ENCODE peak calls at places on chromosomes 5 and 9, in six cellular contexts. A is neuronal stem cell, U is IMR-90, K is mesendoderm, V is mesenchymal stem cell, F is H1. H is an unnamed sample.
A peak's percentile ranks its signal among the peaks of the same experiment; 100 is the strongest.

GRCh38 chr9:125812403-125812802 is 65.2 kb downstream of the PBX3 start:
- DNase-seq in A (no peak), U (no peak), K (no peak), V (no peak), F (no peak), H (no peak)

GRCh38 chr9:23342296-23342695 is 483.7 kb downstream of the ELAVL2 start:
- DNase-seq in A (no peak), U (no peak), K (no peak), V (peak; percentile 79), F (no peak), H (peak; percentile 52)

GRCh38 chr5:40676643-40677333 is 2.9 kb upstream of the PTGER4 start:
- DNase-seq in A (no peak), U (peak; percentile 87), K (peak; percentile 48), V (peak; percentile 59), F (no peak), H (no peak)

GRCh38 chr9:7974335-7975005 is 174.9 kb upstream of the DMAC1 start:
- DNase-seq in A (no peak), U (no peak), K (no peak), V (no peak), F (no peak), H (no peak)

GRCh38 chr5:1553642-1554409 is 30.1 kb upstream of the LPCAT1 start:
- DNase-seq in A (no peak), U (no peak), K (no peak), V (no peak), F (peak; percentile 38), H (no peak)

GRCh38 chr5:119274024-119274766 is 81.6 kb upstream of the TNFAIP8 start:
- DNase-seq in A (no peak), U (peak; percentile 35), K (peak; percentile 84), V (no peak), F (no peak), H (peak; percentile 99)

GRCh38 chr5:157236423-157236822 is 29.5 kb upstream of the CYFIP2 start:
- DNase-seq in A (no peak), U (no peak), K (no peak), V (no peak), F (no peak), H (no peak)

GRCh38 chr9:126334626-126335621 is 8.3 kb downstream of the MVB12B start:
- DNase-seq in A (no peak), U (peak; percentile 33), K (no peak), V (no peak), F (no peak), H (peak; percentile 89)

GRCh38 chr5:68435611-68436010 is 220.1 kb downstream of the PIK3R1 start:
- DNase-seq in A (no peak), U (no peak), K (no peak), V (no peak), F (no peak), H (no peak)

GRCh38 chr5:88659529-88660325 is 223.3 kb downstream of the MEF2C start:
- DNase-seq in A (peak; percentile 59), U (no peak), K (peak; percentile 60), V (no peak), F (peak; percentile 83), H (no peak)

GRCh38 chr5:62460578-62460983 is 48.0 kb downstream of the IPO11 start:
- DNase-seq in A (peak; percentile 21), U (peak; percentile 68), K (peak; percentile 67), V (peak; percentile 63), F (no peak), H (peak; percentile 67)

GRCh38 chr5:28014779-28015178 is 976.4 kb upstream of the CDH9 start:
- DNase-seq in A (no peak), U (no peak), K (peak; percentile 58), V (no peak), F (no peak), H (peak; percentile 4)

GRCh38 chr9:78383130-78383529 is 86.2 kb downstream of the PSAT1 start:
- DNase-seq in A (no peak), U (peak; percentile 45), K (no peak), V (no peak), F (no peak), H (no peak)

GRCh38 chr5:33462456-33462855 is 21.7 kb downstream of the TARS1 start:
- DNase-seq in A (no peak), U (no peak), K (no peak), V (no peak), F (no peak), H (peak; percentile 4)

GRCh38 chr9:91253488-91253887 is 108.2 kb downstream of the AUH start:
- DNase-seq in A (no peak), U (peak; percentile 31), K (peak; percentile 90), V (peak; percentile 33), F (no peak), H (no peak)

GRCh38 chr5:91378683-91379601 is 4.2 kb downstream of the ARRDC3 start:
- DNase-seq in A (no peak), U (no peak), K (peak; percentile 13), V (no peak), F (no peak), H (no peak)

GRCh38 chr5:91381134-91381773 is 1.9 kb downstream of the ARRDC3 start:
- DNase-seq in A (peak; percentile 31), U (no peak), K (no peak), V (no peak), F (no peak), H (no peak)

GRCh38 chr5:91379602-91380490 is 3.3 kb downstream of the ARRDC3 start:
- DNase-seq in A (peak; percentile 96), U (peak; percentile 84), K (peak; percentile 98), V (peak; percentile 91), F (peak; percentile 93), H (peak; percentile 94)

GRCh38 chr5:91381774-91382492 is 1.2 kb downstream of the ARRDC3 start:
- DNase-seq in A (peak; percentile 76), U (peak; percentile 89), K (peak; percentile 94), V (peak; percentile 86), F (no peak), H (peak; percentile 32)

GRCh38 chr5:91380491-91381133 is 2.5 kb downstream of the ARRDC3 start:
- DNase-seq in A (peak; percentile 97), U (peak; percentile 91), K (peak; percentile 98), V (peak; percentile 96), F (peak; percentile 97), H (peak; percentile 97)
- H2AK5ac ChIP-seq in A (no peak overlapping the region), U (peak overlapping the region; percentile 86), K (no peak overlapping the region), V (peak overlapping the region; percentile 98), F (peak overlapping the region; percentile 98), H (peak overlapping the region; percentile 95)

GRCh38 chr9:38046669-38047300 is 22.2 kb downstream of the SHB start:
- DNase-seq in A (no peak), U (peak; percentile 69), K (peak; percentile 80), V (peak; percentile 72), F (no peak), H (peak; percentile 93)
- H3K4me3 ChIP-seq in A (no peak overlapping the region), U (no peak overlapping the region), K (no peak overlapping the region), V (no peak overlapping the region), F (no peak overlapping the region), H (no peak overlapping the region)

GRCh38 chr9:137275203-137275936 is 2.2 kb upstream of the TOR4A start:
- DNase-seq in A (no peak), U (no peak), K (no peak), V (no peak), F (peak; percentile 50), H (no peak)
- H3K4me1 ChIP-seq in A (peaks cover 20% of the 10 kb centered on the region), U (peaks cover 18% of the 10 kb centered on the region), K (peaks cover 7% of the 10 kb centered on the region), V (peaks cover 54% of the 10 kb centered on the region), F (no peaks in the 10 kb centered on the region), H (peaks cover 20% of the 10 kb centered on the region)

GRCh38 chr5:9337908-9338307 is 208.0 kb downstream of the SEMA5A start:
- DNase-seq in A (no peak), U (peak; percentile 88), K (no peak), V (peak; percentile 79), F (no peak), H (no peak)

GRCh38 chr5:9338796-9339195 is 207.1 kb downstream of the SEMA5A start:
- DNase-seq in A (no peak), U (peak; percentile 57), K (no peak), V (peak; percentile 42), F (no peak), H (no peak)

GRCh38 chr5:9335754-9336495 is 209.9 kb downstream of the SEMA5A start:
- DNase-seq in A (no peak), U (no peak), K (no peak), V (no peak), F (no peak), H (no peak)

GRCh38 chr5:9332026-9332425 is 213.8 kb downstream of the SEMA5A start:
- DNase-seq in A (no peak), U (no peak), K (no peak), V (no peak), F (no peak), H (no peak)

DNA sequence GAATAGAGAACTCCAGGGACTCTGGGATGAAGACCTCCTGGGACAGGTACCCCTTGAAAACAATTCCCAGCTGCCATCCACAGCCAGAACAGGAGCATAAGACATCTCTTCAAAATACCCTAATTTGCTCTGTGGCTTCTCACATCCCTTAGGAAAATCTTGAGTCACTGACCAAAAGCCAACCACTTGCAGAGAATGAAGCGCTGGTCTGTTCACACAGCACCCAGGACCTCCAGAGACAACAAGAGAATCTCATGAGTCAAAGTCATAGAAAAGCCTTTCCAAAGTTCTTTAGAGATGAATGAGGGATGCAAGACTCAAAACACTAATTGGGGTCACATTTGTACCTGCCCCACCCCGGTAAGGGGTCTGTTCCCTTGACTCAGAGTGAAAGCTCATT is 210.6 kb downstream of the SEMA5A start:
- DNase-seq in A (no peak), U (no peak), K (no peak), V (no peak), F (no peak), H (no peak)
- H2AK5ac ChIP-seq in A (no peak overlapping the region), U (no peak overlapping the region), K (no peak overlapping the region), V (no peak overlapping the region), F (no peak overlapping the region), H (no peak overlapping the region)

GRCh38 chr9:93117924-93118862 is 15.9 kb downstream of the NINJ1 start:
- DNase-seq in A (no peak), U (no peak), K (no peak), V (no peak), F (no peak), H (no peak)
- H3K4me3 ChIP-seq in A (no peak overlapping the region), U (no peak overlapping the region), K (no peak overlapping the region), V (no peak overlapping the region), F (no peak overlapping the region), H (no peak overlapping the region)

GRCh38 chr9:113568481-113569321 is 105.2 kb downstream of the RGS3 start:
- DNase-seq in A (no peak), U (peak; percentile 43), K (no peak), V (peak; percentile 95), F (no peak), H (no peak)
- H3K4me1 ChIP-seq in A (peaks cover 20% of the 10 kb centered on the region), U (peaks cover 32% of the 10 kb centered on the region), K (no peaks in the 10 kb centered on the region), V (peaks cover 54% of the 10 kb centered on the region), F (peaks cover 4% of the 10 kb centered on the region), H (peaks cover 58% of the 10 kb centered on the region)

H was measured in trophoblast cell.